ENCODE peak calls at places on chromosomes 2 and 18, in six cellular contexts. Q, S, I, C, E and T are unnamed samples.

GRCh38 chr18:58453913-58454317 is 175.0 kb downstream of the ALPK2 start:
- ATAC-seq in C (no peak), E (peak), I (no peak), Q (no peak), S (no peak), T (no peak)

GRCh38 chr2:58030789-58031188 is 15.8 kb upstream of the VRK2 start:
- ATAC-seq in I (no peak), Q (peak), E (peak), C (no peak), S (no peak), T (no peak)

GRCh38 chr2:128727404-128727803 is 408.7 kb upstream of the HS6ST1 start:
- ATAC-seq in E (no peak), I (no peak), C (peak), S (no peak), Q (no peak), T (no peak)

GRCh38 chr2:183089192-183089851 is 10.8 kb downstream of the DUSP19 start:
- ATAC-seq in I (no peak), S (peak), E (peak), C (peak), Q (no peak), T (no peak)

GRCh38 chr18:54192900-54193299 is 31.6 kb downstream of the MBD2 start:
- ATAC-seq in Q (no peak), E (no peak), I (no peak), S (no peak), C (no peak), T (no peak)

GRCh38 chr18:79384151-79384807 is 11.5 kb upstream of the NFATC1 start:
- ATAC-seq in S (no peak), I (no peak), C (no peak), E (peak), Q (no peak), T (no peak)

GRCh38 chr2:26214759-26215158 is 29.7 kb downstream of the HADHA start:
- ATAC-seq in C (no peak), I (no peak), S (no peak), E (no peak), Q (no peak), T (no peak)

GRCh38 chr2:180376076-180376475 is 369.0 kb upstream of the CWC22 start:
- ATAC-seq in E (no peak), I (no peak), C (no peak), S (no peak), Q (no peak), T (no peak)

GRCh38 chr18:26057208-26057821 is 33.1 kb downstream of the SS18 start:
- ATAC-seq in I (no peak), C (no peak), Q (no peak), E (no peak), S (no peak), T (no peak)

GRCh38 chr2:9805435-9806297 is 37.6 kb upstream of the TAF1B start:
- ATAC-seq in E (no peak), C (no peak), I (no peak), S (no peak), Q (no peak), T (peak)

GRCh38 chr2:105750735-105751134 is 6.0 kb downstream of the NCK2 start:
- ATAC-seq in S (no peak), Q (no peak), C (no peak), I (no peak), E (no peak), T (no peak)

GRCh38 chr2:105748564-105748963 is 3.9 kb downstream of the NCK2 start:
- ATAC-seq in C (peak), I (no peak), Q (no peak), E (no peak), S (no peak), T (no peak)

GRCh38 chr2:105751272-105751671 is 6.6 kb downstream of the NCK2 start:
- ATAC-seq in C (no peak), E (no peak), Q (no peak), S (no peak), I (no peak), T (no peak)

GRCh38 chr2:105747997-105748396 is 3.3 kb downstream of the NCK2 start:
- ATAC-seq in Q (no peak), E (no peak), I (no peak), C (no peak), S (no peak), T (no peak)

DNA sequence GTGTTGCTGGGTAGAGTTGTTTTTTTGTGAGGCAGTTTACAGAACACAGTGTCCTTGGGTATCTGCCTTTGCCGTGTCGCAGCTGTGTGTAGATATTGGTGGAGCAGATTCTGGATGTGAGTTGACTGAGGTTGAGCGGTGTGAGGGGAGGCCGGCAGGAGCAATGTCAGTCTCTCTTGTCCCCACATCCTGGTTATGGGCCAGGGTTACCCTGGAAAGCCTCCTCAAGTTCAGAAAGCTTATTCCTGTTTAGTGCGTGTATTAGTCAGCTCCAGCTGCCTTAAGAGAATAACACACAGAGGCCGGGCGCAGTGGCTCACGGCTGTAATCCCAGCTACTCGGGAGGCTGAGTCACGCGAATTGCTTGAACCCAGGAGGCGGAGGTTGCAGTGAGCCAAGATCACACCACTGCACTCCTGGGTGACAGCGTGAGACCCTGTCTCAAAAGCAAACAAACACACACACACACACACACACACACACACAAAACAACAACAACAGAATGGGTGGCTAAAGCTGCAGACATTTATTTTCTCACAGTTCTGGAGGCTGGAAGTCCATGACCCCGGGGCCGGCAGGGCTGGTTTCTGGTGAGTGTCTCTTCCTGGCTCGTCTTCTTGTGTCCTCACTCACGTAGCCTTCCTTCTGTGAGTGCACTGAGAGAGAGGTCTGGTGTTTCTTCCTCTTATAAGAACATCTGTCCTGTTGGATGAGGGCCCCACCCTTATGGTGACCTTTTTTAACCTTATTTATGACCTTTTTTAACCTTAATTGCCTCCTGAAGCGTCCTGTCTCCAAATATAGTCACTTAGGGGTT is 5.1 kb downstream of the NCK2 start:
- ATAC-seq in S (no peak), I (no peak), C (no peak), E (no peak), Q (no peak), T (no peak)
- TF ChIP-seq POLR2AphosphoS5 in S (no peak), I (no peak), C (no peak), E (no peak), Q (no peak), T (no peak)

GRCh38 chr2:2788076-2788475 is 457.0 kb upstream of the MYT1L start:
- ATAC-seq in I (no peak), E (no peak), S (peak), Q (no peak), C (no peak), T (no peak)
- TF ChIP-seq CTCF in I (no peak), E (no peak), S (no peak), Q (no peak), C (no peak), T (no peak)

GRCh38 chr2:65299246-65299645 is 71.6 kb downstream of the ACTR2 start:
- ATAC-seq in S (no peak), C (peak), E (no peak), Q (no peak), I (no peak), T (no peak)

GRCh38 chr2:65300772-65301711 is 73.4 kb downstream of the ACTR2 start:
- ATAC-seq in I (peak), C (peak), E (peak), Q (no peak), S (peak), T (peak)

GRCh38 chr2:65297544-65297943 is 69.9 kb downstream of the ACTR2 start:
- ATAC-seq in Q (no peak), C (no peak), S (no peak), E (no peak), I (no peak), T (no peak)

GRCh38 chr2:65298089-65298488 is 70.5 kb downstream of the ACTR2 start:
- ATAC-seq in Q (no peak), E (no peak), S (no peak), I (no peak), C (no peak), T (no peak)

GRCh38 chr2:65300134-65300771 is 72.6 kb downstream of the ACTR2 start:
- ATAC-seq in E (peak), S (peak), I (peak), C (peak), Q (no peak), T (peak)
- TF ChIP-seq POLR2AphosphoS5 in E (no peak), S (no peak), I (peak), C (no peak), Q (no peak), T (peak)

DNA sequence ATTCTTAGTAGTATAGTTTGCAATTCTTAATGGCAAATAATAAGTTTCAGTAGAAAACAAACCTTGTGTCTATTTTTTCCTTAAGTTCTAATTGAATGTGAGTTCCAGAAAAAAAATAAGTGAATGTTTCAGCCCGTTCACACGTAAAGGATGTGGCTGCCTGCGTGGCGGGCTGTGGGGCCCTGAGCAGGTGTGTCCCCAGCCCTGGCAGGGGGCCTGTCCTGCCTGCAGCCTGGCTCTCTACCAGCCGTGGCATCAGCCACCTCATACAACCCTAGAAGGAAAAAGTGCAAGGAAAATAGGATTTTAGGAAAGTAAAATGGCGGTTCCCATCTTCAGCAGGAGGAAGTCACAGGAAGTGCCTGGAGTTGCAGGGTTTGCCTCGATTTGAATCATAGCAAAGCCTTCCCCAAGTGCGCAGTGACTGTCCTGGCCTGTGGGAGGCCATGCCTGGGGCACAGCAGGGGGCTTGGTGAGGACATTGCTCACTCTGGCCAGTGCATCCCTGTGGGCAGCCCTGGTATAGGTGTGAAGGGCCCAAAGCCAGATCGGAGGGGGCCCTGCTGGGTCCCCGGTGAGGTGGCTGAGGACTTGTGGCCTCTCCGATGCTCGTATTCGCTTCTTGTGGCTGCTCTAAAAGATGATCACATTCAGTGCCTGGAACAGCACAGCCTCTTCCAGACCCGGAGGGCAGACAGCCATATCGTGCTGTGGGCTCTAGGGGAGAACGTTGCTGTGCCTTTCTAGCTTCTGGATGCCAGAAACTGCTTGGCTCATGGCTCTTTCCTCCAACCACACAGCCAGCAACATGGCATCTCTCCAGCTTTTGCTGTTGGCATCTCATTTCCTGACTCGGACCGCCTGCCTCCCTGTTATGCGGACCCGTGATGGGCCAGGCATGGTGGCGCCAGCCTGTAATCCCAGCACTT is 12.6 kb downstream of the DTYMK start:
- ATAC-seq in S (peak), Q (peak), I (no peak), E (peak), C (peak), T (no peak)
- TF ChIP-seq CTCF in S (peak), Q (no peak), I (no peak), E (no peak), C (no peak), T (no peak)

GRCh38 chr2:121089005-121089510 is 195.9 kb downstream of the TFCP2L1 start:
- ATAC-seq in I (no peak), C (no peak), E (peak), S (no peak), Q (no peak), T (no peak)

GRCh38 chr2:121094845-121095244 is 190.2 kb downstream of the TFCP2L1 start:
- ATAC-seq in I (no peak), C (no peak), E (peak), S (no peak), Q (no peak), T (no peak)

GRCh38 chr2:121090088-121090715 is 194.8 kb downstream of the TFCP2L1 start:
- ATAC-seq in I (no peak), E (no peak), Q (no peak), S (no peak), C (no peak), T (no peak)

GRCh38 chr2:121093735-121094520 is 191.1 kb downstream of the TFCP2L1 start:
- ATAC-seq in S (no peak), C (no peak), Q (no peak), I (no peak), E (no peak), T (no peak)

GRCh38 chr2:121092095-121092494 is 192.9 kb downstream of the TFCP2L1 start:
- ATAC-seq in I (no peak), Q (no peak), S (no peak), C (no peak), E (no peak), T (no peak)
- TF ChIP-seq POLR2AphosphoS5 in I (no peak), Q (no peak), S (no peak), C (no peak), E (no peak), T (no peak)

GRCh38 chr2:241506793-241507429 is 1.5 kb downstream of the STK25 start:
- ATAC-seq in I (no peak), Q (no peak), E (peak), S (no peak), C (no peak), T (no peak)

GRCh38 chr2:241508510-241509407 is at the start of gene STK25:
- ATAC-seq in E (peak), I (peak), S (peak), C (peak), Q (peak), T (peak)

GRCh38 chr2:241508240-241508509 is 209 bp downstream of the STK25 start:
- ATAC-seq in Q (peak), C (peak), I (no peak), S (peak), E (peak), T (peak)

GRCh38 chr2:241509408-241509784 is 1.0 kb upstream of the STK25 start:
- ATAC-seq in C (no peak), Q (no peak), S (no peak), E (no peak), I (no peak), T (no peak)

GRCh38 chr2:241507430-241508239 is 749 bp downstream of the STK25 start:
- ATAC-seq in I (peak), E (peak), C (peak), Q (peak), S (peak), T (peak)
- TF ChIP-seq CTCF in I (peak), E (peak), C (peak), Q (no peak), S (no peak), T (no peak)

DNA sequence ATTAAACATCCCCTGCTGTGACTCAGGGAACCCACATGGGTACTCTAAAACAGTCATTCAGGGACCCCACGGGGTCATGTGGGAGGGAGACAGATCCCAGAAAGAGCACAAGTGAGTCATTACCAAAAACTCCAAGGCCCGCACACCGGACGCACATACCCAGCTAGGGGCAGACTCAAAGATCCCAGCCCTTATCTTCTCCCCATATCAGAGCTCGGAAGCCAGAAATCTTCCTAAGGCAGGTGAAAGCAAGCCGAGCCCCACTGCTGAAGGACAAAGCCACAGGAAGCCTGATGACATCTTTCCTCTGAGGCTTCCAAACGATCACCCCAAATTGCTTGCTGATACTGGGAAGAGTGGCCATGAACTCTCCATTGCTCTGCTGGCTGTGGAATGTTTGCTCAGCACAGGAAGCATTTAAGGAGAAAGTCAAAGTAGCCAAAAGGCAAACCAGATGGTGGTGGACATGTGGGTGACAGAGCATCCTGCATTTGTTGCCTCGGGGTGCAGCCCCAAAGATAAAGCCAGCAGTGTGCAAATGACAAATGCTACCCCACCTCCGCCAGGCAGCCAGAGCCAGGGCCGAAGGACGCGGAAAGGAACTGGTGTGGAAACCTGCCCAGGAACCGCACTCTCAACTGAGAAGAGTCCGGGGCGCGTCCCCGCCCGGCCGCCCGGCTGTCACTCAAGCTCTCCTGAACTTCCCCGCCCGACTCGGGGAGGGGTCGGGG is 784 bp downstream of the ACTR1B start:
- ATAC-seq in Q (peak), E (peak), C (peak), S (peak), I (peak), T (peak)
- TF ChIP-seq POLR2AphosphoS5 in Q (no peak), E (no peak), C (peak), S (no peak), I (peak), T (peak)

DNA sequence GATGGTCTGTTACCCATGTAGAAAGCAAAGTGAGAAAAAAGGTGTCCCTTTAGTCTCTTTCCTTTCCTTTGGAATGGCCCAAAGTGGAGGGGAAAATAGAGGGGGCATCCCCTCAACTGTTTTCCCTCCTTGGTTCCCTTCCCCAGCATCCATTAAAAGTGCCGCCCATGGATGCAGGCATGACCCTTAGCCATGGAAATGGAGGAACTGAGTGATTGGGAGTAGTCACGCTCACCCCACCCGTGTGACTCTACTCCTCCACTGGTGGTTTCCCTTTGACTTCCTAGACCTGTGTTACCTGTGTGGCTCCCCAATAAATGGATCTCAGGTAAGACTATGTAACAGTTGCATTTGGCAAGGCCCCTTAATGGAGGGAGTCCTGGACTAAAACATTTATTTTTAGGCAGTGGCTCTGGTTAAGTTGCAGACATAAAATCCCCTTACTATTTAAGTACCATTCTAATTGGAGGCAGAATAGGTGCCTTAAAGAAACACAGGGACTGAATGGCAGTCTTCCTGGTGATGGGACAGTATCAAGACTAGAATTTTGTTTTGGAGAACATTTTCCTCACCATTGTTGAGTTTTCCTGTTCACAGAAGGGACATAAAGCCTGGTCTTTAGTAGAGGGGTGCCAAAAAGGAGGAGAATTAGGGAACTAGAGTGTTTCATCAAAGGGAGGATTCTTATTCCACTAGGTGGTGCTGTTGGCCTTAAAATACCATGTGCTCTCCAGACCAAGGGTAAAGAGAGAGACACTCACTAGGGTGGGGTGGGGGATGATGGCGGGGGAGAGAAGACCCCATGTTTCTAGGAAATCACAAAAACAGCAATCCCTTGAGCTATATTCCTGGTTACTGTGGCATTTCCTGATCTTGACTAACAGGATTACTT is 25.7 kb upstream of the PLA2R1 start:
- ATAC-seq in Q (peak), E (peak), S (peak), I (no peak), C (peak), T (no peak)
- TF ChIP-seq CTCF in Q (peak), E (peak), S (peak), I (peak), C (peak), T (no peak)

GRCh38 chr2:39530423-39530866 is 93.4 kb upstream of the MAP4K3 start:
- ATAC-seq in S (no peak), E (no peak), Q (no peak), I (no peak), C (no peak), T (no peak)
- TF ChIP-seq POLR2AphosphoS5 in S (no peak), E (no peak), Q (no peak), I (no peak), C (no peak), T (no peak)